ENCODE peak calls at places on chromosomes 4 and X, in ten cellular contexts. E, L, W, U, V, Z, F, Y, B and X are unnamed samples.

GRCh38 chrX:153662266-153662665 is 11.3 kb downstream of the PNCK start:
- DNase-seq in B (no peak), U (no peak), W (no peak), L (no peak), E (no peak), V (no peak), Y (peak; percentile 64), Z (peak; percentile 91), F (peak; percentile 33), X (no peak)

GRCh38 chrX:352582-353314 is 34.0 kb downstream of the PPP2R3B start:
- DNase-seq in Z (no peak), E (peak; percentile 39), V (no peak), W (no peak), Y (no peak), U (no peak), B (no peak), L (no peak), F (no peak), X (no peak)

GRCh38 chr4:159042097-159042605 is 60.7 kb upstream of the RAPGEF2 start:
- DNase-seq in B (no peak), V (no peak), Y (no peak), Z (no peak), L (no peak), E (no peak), U (no peak), F (peak; percentile 31), W (no peak), X (no peak)

GRCh38 chr4:139625487-139625886 is 40.1 kb upstream of the MGST2 start:
- DNase-seq in E (no peak), F (no peak), L (no peak), U (no peak), W (no peak), Y (no peak), V (no peak), Z (no peak), B (no peak), X (no peak)

GRCh38 chr4:4443821-4444220 is 56.9 kb downstream of the NSG1 start:
- DNase-seq in Y (no peak), Z (no peak), W (no peak), V (no peak), F (peak; percentile 55), B (no peak), E (no peak), L (peak; percentile 83), U (no peak), X (peak; percentile 25)

GRCh38 chr4:188372856-188373255 is 233.6 kb downstream of the TRIML1 start:
- DNase-seq in F (no peak), E (no peak), B (no peak), L (no peak), Z (peak; percentile 71), W (no peak), V (no peak), U (no peak), Y (peak; percentile 28), X (no peak)

GRCh38 chrX:17411189-17411588 is 36.2 kb downstream of the NHS start:
- DNase-seq in Z (no peak), W (no peak), V (no peak), F (no peak), L (peak; percentile 36), U (no peak), Y (no peak), B (no peak), E (no peak), X (no peak)

GRCh38 chrX:149275836-149276235 is 229.3 kb downstream of the IDS start:
- DNase-seq in V (no peak), F (no peak), B (no peak), W (no peak), Y (no peak), E (no peak), L (peak; percentile 4), U (no peak), Z (no peak), X (no peak)

GRCh38 chr4:99087887-99088484 is 602 bp downstream of the ADH5 start:
- DNase-seq in W (peak; percentile 71), V (peak; percentile 89), U (peak; percentile 55), Y (peak; percentile 64), E (peak; percentile 86), Z (no peak), B (peak; percentile 58), F (peak; percentile 91), L (peak; percentile 70), X (peak; percentile 83)

GRCh38 chrX:68732906-68733493 is 85.5 kb downstream of the STARD8 start:
- DNase-seq in Y (peak; percentile 76), F (peak; percentile 70), Z (peak; percentile 90), E (peak; percentile 77), L (peak; percentile 17), W (no peak), U (no peak), B (no peak), V (no peak), X (no peak)

DNA sequence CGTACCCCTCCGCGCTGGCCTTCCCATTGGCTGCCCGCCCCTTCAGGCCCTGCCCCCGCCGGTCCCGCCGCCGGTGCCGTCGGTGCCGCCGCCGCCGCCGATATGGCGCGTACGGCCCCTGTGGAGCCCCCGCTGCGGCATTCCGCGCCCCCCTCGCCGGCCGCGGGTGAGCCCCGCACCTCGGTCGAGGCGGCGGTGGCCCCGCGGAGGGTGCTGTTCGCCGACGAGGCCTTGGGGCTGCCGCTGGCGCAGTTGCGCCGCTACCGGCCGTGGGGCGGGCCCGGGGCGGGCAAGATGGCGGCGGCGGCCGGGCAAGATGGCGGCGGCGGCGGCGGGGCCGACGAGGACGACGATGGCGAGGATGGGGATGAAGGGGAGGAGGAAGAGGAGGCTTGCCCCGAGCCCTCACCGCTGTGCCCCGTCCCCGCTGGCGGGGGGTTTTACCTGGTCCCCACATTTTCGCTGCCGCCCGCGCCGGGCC is at the start of gene PPP1R3F:
- DNase-seq in Y (no peak), W (no peak), F (no peak), Z (no peak), B (no peak), V (no peak), L (no peak), E (peak; percentile 65), U (no peak), X (no peak)
- TF ChIP-seq CTCF in Y (no peak), W (no peak), F (no peak), Z (no peak), B (no peak), V (no peak), L (no peak), E (no peak), U (no peak), X (no peak)

GRCh38 chr4:183987987-183988392 is 82.9 kb downstream of the STOX2 start:
- DNase-seq in B (peak; percentile 65), W (peak; percentile 47), Z (peak; percentile 79), Y (peak; percentile 86), U (peak; percentile 40), E (peak; percentile 77), V (peak; percentile 77), F (peak; percentile 87), L (peak; percentile 97), X (peak; percentile 80)
- H3K4me3 ChIP-seq in B (peak overlapping the region; percentile 52), W (peak overlapping the region; percentile 5), Z (peak overlapping the region; percentile 75), Y (peak overlapping the region; percentile 35), U (peak overlapping the region; percentile 17), E (peak overlapping the region; percentile 59), V (peak overlapping the region; percentile 33), F (no peak overlapping the region), L (peak overlapping the region; percentile 43), X (peak overlapping the region; percentile 54)

DNA sequence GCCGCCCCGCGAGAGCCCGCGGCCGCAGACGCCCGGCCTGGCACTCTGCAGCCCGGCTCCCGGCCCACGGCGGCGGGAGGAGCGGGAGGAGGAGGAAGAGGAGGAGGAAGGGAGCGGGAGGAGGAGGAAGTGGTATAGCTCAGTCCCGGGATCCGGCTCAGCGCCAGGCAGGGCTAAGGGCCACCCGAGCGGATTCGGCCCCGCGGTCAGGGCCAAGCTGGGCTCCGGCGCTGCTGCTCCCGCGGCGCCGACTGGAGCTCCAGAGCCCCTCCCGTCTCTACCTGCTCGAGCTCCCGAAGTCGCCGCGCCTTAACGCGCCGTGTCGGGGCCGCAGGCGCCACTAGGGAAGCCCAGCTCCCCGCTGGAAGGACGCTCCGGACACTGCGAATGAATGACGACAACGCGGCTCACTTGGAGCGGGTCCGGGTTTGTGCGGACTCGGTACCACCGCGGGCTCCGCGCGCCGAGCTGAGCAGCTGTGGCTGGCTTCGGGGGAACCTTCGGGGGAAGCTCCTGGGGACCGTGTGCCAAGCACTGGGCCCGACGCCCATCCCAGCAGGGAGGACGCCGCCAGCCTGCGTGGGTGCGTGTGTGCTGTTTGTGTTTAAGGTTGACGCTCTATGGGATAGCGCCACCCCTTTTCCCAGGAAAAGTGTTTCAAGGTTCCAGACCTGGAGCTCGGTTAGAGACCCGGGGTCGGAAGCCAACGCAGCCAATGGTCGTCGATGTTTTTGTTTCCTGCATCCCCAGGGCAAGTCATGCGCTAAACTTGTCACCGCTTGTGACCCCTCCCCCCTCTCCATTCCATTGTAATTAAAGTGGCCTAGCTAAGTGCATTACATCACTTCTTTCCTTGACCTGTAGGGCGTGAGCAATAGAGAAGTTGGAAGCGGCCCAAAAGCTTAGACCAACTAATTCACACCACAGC is at the start of gene TBC1D9:
- DNase-seq in Y (peak; percentile 94), L (peak; percentile 86), V (peak; percentile 81), U (peak; percentile 53), B (peak; percentile 86), Z (peak; percentile 97), F (peak; percentile 85), W (peak; percentile 16), E (peak; percentile 76), X (peak; percentile 88)
- TF ChIP-seq CTCF in Y (no peak), L (no peak), V (no peak), U (peak; percentile 18), B (peak; percentile 36), Z (peak; percentile 39), F (peak; percentile 8), W (no peak), E (no peak), X (peak; percentile 12)

GRCh38 chrX:138710866-138711331 is 618 bp downstream of the FGF13 start:
- DNase-seq in E (peak; percentile 33), B (no peak), L (peak; percentile 9), Y (peak; percentile 57), Z (peak; percentile 72), V (peak; percentile 11), W (no peak), U (no peak), F (no peak), X (no peak)

GRCh38 chrX:138711399-138712347 is at the start of gene FGF13:
- DNase-seq in L (peak; percentile 27), F (no peak), E (peak; percentile 49), B (no peak), Y (peak; percentile 79), W (no peak), U (no peak), V (peak; percentile 25), Z (peak; percentile 85), X (no peak)

GRCh38 chrX:138708268-138708667 is 3.2 kb downstream of the FGF13 start:
- DNase-seq in B (no peak), E (no peak), Y (no peak), W (no peak), Z (no peak), U (no peak), F (no peak), L (peak; percentile 56), V (no peak), X (no peak)

GRCh38 chrX:138710311-138710791 is 1.2 kb downstream of the FGF13 start:
- DNase-seq in Z (peak; percentile 57), B (no peak), Y (peak; percentile 19), E (no peak), W (no peak), U (no peak), F (no peak), V (no peak), L (no peak), X (no peak)

DNA sequence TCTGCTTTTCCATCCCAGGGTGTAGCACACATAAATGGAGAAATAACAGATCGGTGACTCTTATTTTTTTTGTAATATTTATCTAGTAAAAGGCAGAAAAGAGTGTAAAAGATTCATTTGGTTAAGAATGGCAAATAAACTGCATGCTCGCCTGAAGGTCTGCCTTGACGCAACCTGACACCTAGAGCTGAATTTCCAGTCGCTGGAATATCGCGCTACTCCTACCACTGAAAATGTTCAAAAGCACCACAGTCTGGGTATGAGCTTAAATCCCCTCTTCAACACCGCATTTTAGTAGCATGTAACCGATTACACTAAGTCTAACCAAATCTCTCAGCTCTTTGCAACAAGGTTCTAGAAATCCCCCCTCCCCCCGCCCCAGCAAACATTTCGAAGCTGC is 1.6 kb downstream of the FGF13 start:
- DNase-seq in B (no peak), L (peak; percentile 4), F (no peak), W (no peak), E (no peak), Y (peak; percentile 36), Z (no peak), V (no peak), U (no peak), X (no peak)
- H3K4me3 ChIP-seq in B (peak overlapping the region; percentile 55), L (no peak overlapping the region), F (peak overlapping the region; percentile 58), W (no peak overlapping the region), E (peak overlapping the region; percentile 58), Y (peak overlapping the region; percentile 66), Z (peak overlapping the region; percentile 84), V (peak overlapping the region; percentile 54), U (no peak overlapping the region), X (no peak overlapping the region)